ENCODE peak calls at places on chromosomes 4 and X, in six cellular contexts. One of them, this sample, is unnamed.
A peak's percentile ranks its signal among the peaks of the same experiment; 100 is the strongest.

GRCh38 chr4:11954093-11954492 is 525.4 kb upstream of the HS3ST1 start:
- DNase-seq in stimulated activated CD4-positive, alpha-beta T cell treated with anti-CD3 and anti-CD28 coated beads, Interleukin-4, amount 100 ng/mL, for 48 hours: no peak
- DNase-seq in upper lobe of right lung: no peak
- DNase-seq in SIG-M5: no peak
- DNase-seq in substantia nigra: no peak
- DNase-seq in brain microvascular endothelial cell: no peak
- DNase-seq in this sample: no peak

GRCh38 chr4:78222575-78223186 is 165.6 kb downstream of the FRAS1 start:
- DNase-seq in stimulated activated CD4-positive, alpha-beta T cell treated with anti-CD3 and anti-CD28 coated beads, Interleukin-4, amount 100 ng/mL, for 48 hours: no peak
- DNase-seq in upper lobe of right lung: no peak
- DNase-seq in brain microvascular endothelial cell: no peak
- DNase-seq in substantia nigra: no peak
- DNase-seq in SIG-M5: no peak
- DNase-seq in this sample: no peak

GRCh38 chrX:148599404-148599803 is 99.0 kb downstream of the AFF2 start:
- DNase-seq in upper lobe of right lung: no peak
- DNase-seq in substantia nigra: no peak
- DNase-seq in stimulated activated CD4-positive, alpha-beta T cell treated with anti-CD3 and anti-CD28 coated beads, Interleukin-4, amount 100 ng/mL, for 48 hours: no peak
- DNase-seq in brain microvascular endothelial cell: no peak
- DNase-seq in SIG-M5: no peak
- DNase-seq in this sample: no peak

GRCh38 chr4:112038861-112039260 is 106.4 kb upstream of the FAM241A start:
- DNase-seq in upper lobe of right lung: no peak
- DNase-seq in substantia nigra: no peak
- DNase-seq in brain microvascular endothelial cell: peak; percentile 7
- DNase-seq in stimulated activated CD4-positive, alpha-beta T cell treated with anti-CD3 and anti-CD28 coated beads, Interleukin-4, amount 100 ng/mL, for 48 hours: no peak
- DNase-seq in SIG-M5: no peak
- DNase-seq in this sample: no peak

GRCh38 chr4:118783887-118784286 is 52.0 kb downstream of the SEC24D start:
- DNase-seq in substantia nigra: no peak
- DNase-seq in stimulated activated CD4-positive, alpha-beta T cell treated with anti-CD3 and anti-CD28 coated beads, Interleukin-4, amount 100 ng/mL, for 48 hours: no peak
- DNase-seq in upper lobe of right lung: no peak
- DNase-seq in SIG-M5: no peak
- DNase-seq in brain microvascular endothelial cell: peak; percentile 70
- DNase-seq in this sample: no peak

GRCh38 chr4:147362868-147363440 is 117.9 kb upstream of the EDNRA start:
- DNase-seq in substantia nigra: no peak
- DNase-seq in SIG-M5: no peak
- DNase-seq in stimulated activated CD4-positive, alpha-beta T cell treated with anti-CD3 and anti-CD28 coated beads, Interleukin-4, amount 100 ng/mL, for 48 hours: no peak
- DNase-seq in brain microvascular endothelial cell: peak; percentile 75
- DNase-seq in upper lobe of right lung: no peak
- DNase-seq in this sample: no peak

GRCh38 chrX:50068293-50068568 is 132.6 kb downstream of the AKAP4 start:
- DNase-seq in SIG-M5: no peak
- DNase-seq in upper lobe of right lung: no peak
- DNase-seq in brain microvascular endothelial cell: peak; percentile 16
- DNase-seq in stimulated activated CD4-positive, alpha-beta T cell treated with anti-CD3 and anti-CD28 coated beads, Interleukin-4, amount 100 ng/mL, for 48 hours: no peak
- DNase-seq in substantia nigra: no peak
- DNase-seq in this sample: no peak

GRCh38 chr4:72564184-72564583 is 4.8 kb downstream of the ADAMTS3 start:
- DNase-seq in SIG-M5: no peak
- DNase-seq in brain microvascular endothelial cell: no peak
- DNase-seq in stimulated activated CD4-positive, alpha-beta T cell treated with anti-CD3 and anti-CD28 coated beads, Interleukin-4, amount 100 ng/mL, for 48 hours: no peak
- DNase-seq in substantia nigra: no peak
- DNase-seq in upper lobe of right lung: no peak
- DNase-seq in this sample: no peak

GRCh38 chr4:169619518-169619957 is 840 bp upstream of the CLCN3 start:
- DNase-seq in brain microvascular endothelial cell: peak; percentile 72
- DNase-seq in SIG-M5: no peak
- DNase-seq in upper lobe of right lung: no peak
- DNase-seq in substantia nigra: peak; percentile 1
- DNase-seq in stimulated activated CD4-positive, alpha-beta T cell treated with anti-CD3 and anti-CD28 coated beads, Interleukin-4, amount 100 ng/mL, for 48 hours: no peak
- DNase-seq in this sample: no peak

GRCh38 chr4:5036239-5036638 is 15.0 kb upstream of the STK32B start:
- DNase-seq in substantia nigra: no peak
- DNase-seq in brain microvascular endothelial cell: peak; percentile 32
- DNase-seq in SIG-M5: no peak
- DNase-seq in upper lobe of right lung: no peak
- DNase-seq in stimulated activated CD4-positive, alpha-beta T cell treated with anti-CD3 and anti-CD28 coated beads, Interleukin-4, amount 100 ng/mL, for 48 hours: no peak
- DNase-seq in this sample: no peak

GRCh38 chr4:150746156-150746555 is 164.2 kb downstream of the MAB21L2 start:
- DNase-seq in stimulated activated CD4-positive, alpha-beta T cell treated with anti-CD3 and anti-CD28 coated beads, Interleukin-4, amount 100 ng/mL, for 48 hours: no peak
- DNase-seq in substantia nigra: no peak
- DNase-seq in upper lobe of right lung: no peak
- DNase-seq in brain microvascular endothelial cell: no peak
- DNase-seq in SIG-M5: no peak
- DNase-seq in this sample: no peak

GRCh38 chrX:107117993-107118321 is 665 bp downstream of the RBM41 start:
- DNase-seq in upper lobe of right lung: no peak
- DNase-seq in brain microvascular endothelial cell: no peak
- DNase-seq in substantia nigra: peak; percentile 5
- DNase-seq in stimulated activated CD4-positive, alpha-beta T cell treated with anti-CD3 and anti-CD28 coated beads, Interleukin-4, amount 100 ng/mL, for 48 hours: no peak
- DNase-seq in SIG-M5: no peak
- DNase-seq in this sample: no peak

GRCh38 chr4:100509386-100509785 is 8.4 kb downstream of the EMCN start:
- DNase-seq in SIG-M5: no peak
- DNase-seq in stimulated activated CD4-positive, alpha-beta T cell treated with anti-CD3 and anti-CD28 coated beads, Interleukin-4, amount 100 ng/mL, for 48 hours: no peak
- DNase-seq in upper lobe of right lung: no peak
- DNase-seq in brain microvascular endothelial cell: no peak
- DNase-seq in substantia nigra: no peak
- DNase-seq in this sample: no peak

GRCh38 chr4:87240341-87240740 is 19.9 kb upstream of the KLHL8 start:
- DNase-seq in stimulated activated CD4-positive, alpha-beta T cell treated with anti-CD3 and anti-CD28 coated beads, Interleukin-4, amount 100 ng/mL, for 48 hours: no peak
- DNase-seq in substantia nigra: no peak
- DNase-seq in upper lobe of right lung: no peak
- DNase-seq in SIG-M5: no peak
- DNase-seq in brain microvascular endothelial cell: no peak
- DNase-seq in this sample: no peak

GRCh38 chr4:169993531-169993930 is 32.7 kb downstream of the MFAP3L start:
- DNase-seq in SIG-M5: no peak
- DNase-seq in upper lobe of right lung: no peak
- DNase-seq in brain microvascular endothelial cell: no peak
- DNase-seq in substantia nigra: peak; percentile 41
- DNase-seq in stimulated activated CD4-positive, alpha-beta T cell treated with anti-CD3 and anti-CD28 coated beads, Interleukin-4, amount 100 ng/mL, for 48 hours: no peak
- DNase-seq in this sample: no peak

GRCh38 chr4:106238819-106239420 is 77.1 kb downstream of the TBCK start:
- DNase-seq in upper lobe of right lung: no peak
- DNase-seq in SIG-M5: no peak
- DNase-seq in brain microvascular endothelial cell: peak; percentile 36
- DNase-seq in substantia nigra: no peak
- DNase-seq in stimulated activated CD4-positive, alpha-beta T cell treated with anti-CD3 and anti-CD28 coated beads, Interleukin-4, amount 100 ng/mL, for 48 hours: no peak
- DNase-seq in this sample: no peak

GRCh38 chrX:122739770-122740169 is 444.3 kb upstream of the GRIA3 start:
- DNase-seq in stimulated activated CD4-positive, alpha-beta T cell treated with anti-CD3 and anti-CD28 coated beads, Interleukin-4, amount 100 ng/mL, for 48 hours: no peak
- DNase-seq in SIG-M5: no peak
- DNase-seq in upper lobe of right lung: no peak
- DNase-seq in substantia nigra: no peak
- DNase-seq in brain microvascular endothelial cell: no peak
- DNase-seq in this sample: no peak

GRCh38 chr4:146959692-146960091 is 14.0 kb upstream of the TTC29 start:
- DNase-seq in SIG-M5: no peak
- DNase-seq in stimulated activated CD4-positive, alpha-beta T cell treated with anti-CD3 and anti-CD28 coated beads, Interleukin-4, amount 100 ng/mL, for 48 hours: no peak
- DNase-seq in upper lobe of right lung: no peak
- DNase-seq in substantia nigra: no peak
- DNase-seq in brain microvascular endothelial cell: peak; percentile 48
- DNase-seq in this sample: no peak

GRCh38 chr4:1113311-1114009 is at the start of gene RNF212:
- DNase-seq in brain microvascular endothelial cell: no peak
- DNase-seq in substantia nigra: no peak
- DNase-seq in SIG-M5: no peak
- DNase-seq in stimulated activated CD4-positive, alpha-beta T cell treated with anti-CD3 and anti-CD28 coated beads, Interleukin-4, amount 100 ng/mL, for 48 hours: peak; percentile 27
- DNase-seq in upper lobe of right lung: peak; percentile 83
- DNase-seq in this sample: no peak

GRCh38 chr4:160611181-160611580 is 1508.3 kb downstream of the RAPGEF2 start:
- DNase-seq in brain microvascular endothelial cell: no peak
- DNase-seq in SIG-M5: no peak
- DNase-seq in upper lobe of right lung: no peak
- DNase-seq in substantia nigra: no peak
- DNase-seq in stimulated activated CD4-positive, alpha-beta T cell treated with anti-CD3 and anti-CD28 coated beads, Interleukin-4, amount 100 ng/mL, for 48 hours: no peak
- DNase-seq in this sample: no peak

GRCh38 chr4:15913631-15913970 is 24.9 kb downstream of the FGFBP1 start:
- DNase-seq in brain microvascular endothelial cell: peak; percentile 97
- DNase-seq in substantia nigra: no peak
- DNase-seq in upper lobe of right lung: no peak
- DNase-seq in stimulated activated CD4-positive, alpha-beta T cell treated with anti-CD3 and anti-CD28 coated beads, Interleukin-4, amount 100 ng/mL, for 48 hours: no peak
- DNase-seq in SIG-M5: no peak
- DNase-seq in this sample: no peak

GRCh38 chr4:10526431-10527222 is 69.4 kb upstream of the ZNF518B start:
- DNase-seq in SIG-M5: no peak
- DNase-seq in substantia nigra: no peak
- DNase-seq in brain microvascular endothelial cell: no peak
- DNase-seq in upper lobe of right lung: no peak
- DNase-seq in stimulated activated CD4-positive, alpha-beta T cell treated with anti-CD3 and anti-CD28 coated beads, Interleukin-4, amount 100 ng/mL, for 48 hours: no peak
- DNase-seq in this sample: no peak

GRCh38 chrX:19595036-19595435 is 79.7 kb upstream of the MAP3K15 start:
- DNase-seq in stimulated activated CD4-positive, alpha-beta T cell treated with anti-CD3 and anti-CD28 coated beads, Interleukin-4, amount 100 ng/mL, for 48 hours: no peak
- DNase-seq in SIG-M5: no peak
- DNase-seq in substantia nigra: no peak
- DNase-seq in upper lobe of right lung: no peak
- DNase-seq in brain microvascular endothelial cell: no peak
- DNase-seq in this sample: no peak

GRCh38 chrX:131827935-131828334 is 195.2 kb upstream of the STK26 start:
- DNase-seq in substantia nigra: no peak
- DNase-seq in SIG-M5: peak; percentile 13
- DNase-seq in upper lobe of right lung: no peak
- DNase-seq in stimulated activated CD4-positive, alpha-beta T cell treated with anti-CD3 and anti-CD28 coated beads, Interleukin-4, amount 100 ng/mL, for 48 hours: peak; percentile 19
- DNase-seq in brain microvascular endothelial cell: peak; percentile 23
- DNase-seq in this sample: peak; percentile 6

GRCh38 chr4:100895572-100896197 is 377.9 kb upstream of the EMCN start:
- DNase-seq in upper lobe of right lung: no peak
- DNase-seq in SIG-M5: no peak
- DNase-seq in stimulated activated CD4-positive, alpha-beta T cell treated with anti-CD3 and anti-CD28 coated beads, Interleukin-4, amount 100 ng/mL, for 48 hours: no peak
- DNase-seq in substantia nigra: no peak
- DNase-seq in brain microvascular endothelial cell: no peak
- DNase-seq in this sample: no peak

GRCh38 chr4:165383757-165384156 is 4.9 kb downstream of the CPE start:
- DNase-seq in substantia nigra: no peak
- DNase-seq in SIG-M5: no peak
- DNase-seq in stimulated activated CD4-positive, alpha-beta T cell treated with anti-CD3 and anti-CD28 coated beads, Interleukin-4, amount 100 ng/mL, for 48 hours: no peak
- DNase-seq in upper lobe of right lung: no peak
- DNase-seq in brain microvascular endothelial cell: no peak
- DNase-seq in this sample: no peak

GRCh38 chr4:121943941-121944340 is 7.9 kb downstream of the TRPC3 start:
- DNase-seq in SIG-M5: no peak
- DNase-seq in upper lobe of right lung: no peak
- DNase-seq in stimulated activated CD4-positive, alpha-beta T cell treated with anti-CD3 and anti-CD28 coated beads, Interleukin-4, amount 100 ng/mL, for 48 hours: no peak
- DNase-seq in brain microvascular endothelial cell: no peak
- DNase-seq in substantia nigra: no peak
- DNase-seq in this sample: no peak

GRCh38 chrX:130401415-130402210 is at the start of gene RBMX2:
- DNase-seq in substantia nigra: peak; percentile 43
- DNase-seq in brain microvascular endothelial cell: peak; percentile 26
- DNase-seq in stimulated activated CD4-positive, alpha-beta T cell treated with anti-CD3 and anti-CD28 coated beads, Interleukin-4, amount 100 ng/mL, for 48 hours: peak; percentile 28
- DNase-seq in upper lobe of right lung: peak; percentile 89
- DNase-seq in SIG-M5: no peak
- DNase-seq in this sample: peak; percentile 62

GRCh38 chr4:46386570-46386969 is 3.4 kb downstream of the GABRA2 start:
- DNase-seq in upper lobe of right lung: no peak
- DNase-seq in SIG-M5: no peak
- DNase-seq in substantia nigra: no peak
- DNase-seq in stimulated activated CD4-positive, alpha-beta T cell treated with anti-CD3 and anti-CD28 coated beads, Interleukin-4, amount 100 ng/mL, for 48 hours: no peak
- DNase-seq in brain microvascular endothelial cell: no peak
- DNase-seq in this sample: no peak

GRCh38 chr4:31187979-31188378 is 467.8 kb downstream of the PCDH7 start:
- DNase-seq in upper lobe of right lung: no peak
- DNase-seq in substantia nigra: no peak
- DNase-seq in brain microvascular endothelial cell: no peak
- DNase-seq in stimulated activated CD4-positive, alpha-beta T cell treated with anti-CD3 and anti-CD28 coated beads, Interleukin-4, amount 100 ng/mL, for 48 hours: no peak
- DNase-seq in SIG-M5: no peak
- DNase-seq in this sample: no peak

GRCh38 chr4:81605278-81605677 is 133.6 kb upstream of the RASGEF1B start:
- DNase-seq in stimulated activated CD4-positive, alpha-beta T cell treated with anti-CD3 and anti-CD28 coated beads, Interleukin-4, amount 100 ng/mL, for 48 hours: no peak
- DNase-seq in upper lobe of right lung: no peak
- DNase-seq in SIG-M5: no peak
- DNase-seq in substantia nigra: no peak
- DNase-seq in brain microvascular endothelial cell: no peak
- DNase-seq in this sample: no peak